ENCODE peak calls at places on chromosome 21, in five cellular contexts. W is colonic mucosa, E is lung, S is cardiac muscle cell, J is A549. U is an unnamed sample. For H3K4me1, the result is how much of the 10 kb centered on the place peaks cover.

GRCh38 chr21:42340187-42340586 is 10.6 kb downstream of the TFF2 start:
- DNase-seq in J (no peak), W (peak), E (no peak), S (no peak), U (no peak)

GRCh38 chr21:40595806-40596205 is 251.2 kb downstream of the DSCAM start:
- DNase-seq in E (no peak), W (no peak), J (no peak), S (no peak), U (no peak)

GRCh38 chr21:44295163-44295601 is 4.7 kb upstream of the PFKL start:
- DNase-seq in S (no peak), E (no peak), W (no peak), J (no peak), U (no peak)

GRCh38 chr21:45909238-45909785 is 72.3 kb upstream of the COL6A1 start:
- DNase-seq in S (no peak), E (no peak), J (no peak), W (no peak), U (no peak)

GRCh38 chr21:41601573-41602371 is 93.8 kb upstream of the TMPRSS2 start:
- DNase-seq in S (no peak), E (no peak), J (no peak), W (no peak), U (no peak)

GRCh38 chr21:7957713-7958064 is 2563.7 kb upstream of the TPTE start:
- DNase-seq in W (no peak), S (no peak), J (no peak), E (no peak), U (no peak)

GRCh38 chr21:43343992-43344886 is 82.7 kb downstream of the SIK1 start:
- DNase-seq in J (peak), S (no peak), W (peak), E (peak), U (no peak)

GRCh38 chr21:43782741-43783700 is 6.4 kb upstream of the RRP1 start:
- DNase-seq in S (no peak), E (peak), W (no peak), J (no peak), U (no peak)

GRCh38 chr21:31509108-31510017 is 150.1 kb upstream of the SOD1 start:
- DNase-seq in E (no peak), J (peak), S (no peak), W (peak), U (peak)

GRCh38 chr21:14569026-14569425 is 22.9 kb upstream of the SAMSN1 start:
- DNase-seq in E (no peak), S (no peak), J (no peak), W (no peak), U (no peak)

GRCh38 chr21:36211660-36212512 is 55.3 kb downstream of the DOP1B start:
- DNase-seq in W (no peak), S (no peak), J (no peak), E (no peak), U (no peak)

GRCh38 chr21:41866274-41866809 is 12.8 kb downstream of the PRDM15 start:
- DNase-seq in W (no peak), J (no peak), S (no peak), E (no peak), U (no peak)

GRCh38 chr21:46425061-46425460 is 33.6 kb upstream of the DIP2A start:
- DNase-seq in E (no peak), W (no peak), S (no peak), J (no peak), U (peak)

GRCh38 chr21:42614811-42615342 is 38.5 kb upstream of the PDE9A start:
- DNase-seq in J (peak), S (no peak), E (peak), W (peak), U (peak)

GRCh38 chr21:46096997-46097825 is 701 bp upstream of the COL6A2 start:
- DNase-seq in E (no peak), W (peak), S (no peak), J (no peak), U (no peak)

GRCh38 chr21:43313221-43313938 is 113.6 kb downstream of the SIK1 start:
- DNase-seq in J (no peak), S (no peak), E (no peak), W (no peak), U (no peak)

GRCh38 chr21:31316488-31317169 is 27.4 kb downstream of the TIAM1 start:
- DNase-seq in E (no peak), J (no peak), W (no peak), S (no peak), U (no peak)

GRCh38 chr21:26447932-26448331 is 125.2 kb downstream of the CYYR1 start:
- DNase-seq in W (no peak), S (no peak), E (no peak), J (no peak), U (no peak)

GRCh38 chr21:26444646-26445045 is 128.4 kb downstream of the CYYR1 start:
- DNase-seq in S (no peak), E (no peak), W (no peak), J (no peak), U (no peak)

GRCh38 chr21:26443291-26443690 is 129.8 kb downstream of the CYYR1 start:
- DNase-seq in S (no peak), W (no peak), J (no peak), E (no peak), U (no peak)

GRCh38 chr21:26443867-26444266 is 129.2 kb downstream of the CYYR1 start:
- DNase-seq in E (no peak), S (no peak), W (no peak), J (no peak), U (no peak)

DNA sequence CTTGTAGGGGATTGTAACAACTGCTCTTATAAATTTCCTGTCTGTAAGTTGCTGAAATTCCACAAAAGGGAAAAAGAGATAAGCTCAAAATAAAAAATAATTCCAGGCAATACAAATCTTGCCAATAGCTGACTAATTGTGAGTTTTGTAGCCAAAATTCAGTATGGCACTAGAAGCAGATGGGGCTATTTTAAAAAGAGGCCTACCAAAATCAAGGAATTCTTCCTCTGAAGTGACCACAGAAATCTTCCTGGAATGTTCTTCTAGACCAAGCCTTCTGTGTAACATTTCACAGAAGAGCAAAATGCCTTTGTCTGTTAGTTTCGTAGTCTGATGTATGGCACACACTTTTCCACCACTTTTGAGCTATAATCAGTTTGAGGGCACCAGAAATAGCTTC is 127.6 kb downstream of the CYYR1 start:
- DNase-seq in E (no peak), S (no peak), J (no peak), W (no peak), U (no peak)
- H3K27ac ChIP-seq in E (no peak), S (no peak), J (no peak), W (no peak), U (no peak)

DNA sequence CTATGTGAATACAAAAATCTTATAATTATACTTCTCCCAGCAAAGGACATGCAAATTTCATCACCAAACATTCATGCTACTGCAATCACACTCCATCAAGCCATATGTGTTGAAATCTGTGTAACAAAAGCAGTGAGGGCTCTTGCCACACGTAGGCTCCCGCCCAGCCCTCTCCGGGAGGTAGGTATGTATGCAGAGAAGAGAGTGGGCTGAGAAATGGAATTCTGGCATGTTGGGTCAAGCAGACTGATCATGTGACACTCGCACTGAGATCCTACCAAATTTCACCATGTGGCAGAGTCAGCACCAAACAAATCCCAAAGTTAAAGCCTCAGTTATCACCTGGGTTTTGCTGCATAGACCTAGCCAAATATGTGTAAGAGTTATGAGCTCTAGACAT is 49.7 kb downstream of the APP start:
- DNase-seq in E (no peak), S (no peak), J (no peak), W (no peak), U (no peak)
- H3K4me1 ChIP-seq in E (under half), S (under half), J (under half), W (under half), U (under half)

GRCh38 chr21:34807881-34808568 is 139.2 kb downstream of the CLIC6 start:
- DNase-seq in J (peak), W (no peak), E (no peak), S (no peak), U (peak)
- H3K4me3 ChIP-seq in J (no peak), W (no peak), E (no peak), S (no peak), U (no peak)

GRCh38 chr21:39006653-39007417 is 176.4 kb downstream of the PSMG1 start:
- DNase-seq in W (peak), J (no peak), S (no peak), E (peak), U (no peak)

GRCh38 chr21:39004776-39005605 is 178.3 kb downstream of the PSMG1 start:
- DNase-seq in S (no peak), E (no peak), J (no peak), W (peak), U (no peak)

GRCh38 chr21:39001341-39001740 is 181.9 kb downstream of the PSMG1 start:
- DNase-seq in J (no peak), W (no peak), E (no peak), S (no peak), U (no peak)

GRCh38 chr21:39007532-39007931 is 175.7 kb downstream of the PSMG1 start:
- DNase-seq in J (no peak), E (no peak), S (no peak), W (no peak), U (no peak)

DNA sequence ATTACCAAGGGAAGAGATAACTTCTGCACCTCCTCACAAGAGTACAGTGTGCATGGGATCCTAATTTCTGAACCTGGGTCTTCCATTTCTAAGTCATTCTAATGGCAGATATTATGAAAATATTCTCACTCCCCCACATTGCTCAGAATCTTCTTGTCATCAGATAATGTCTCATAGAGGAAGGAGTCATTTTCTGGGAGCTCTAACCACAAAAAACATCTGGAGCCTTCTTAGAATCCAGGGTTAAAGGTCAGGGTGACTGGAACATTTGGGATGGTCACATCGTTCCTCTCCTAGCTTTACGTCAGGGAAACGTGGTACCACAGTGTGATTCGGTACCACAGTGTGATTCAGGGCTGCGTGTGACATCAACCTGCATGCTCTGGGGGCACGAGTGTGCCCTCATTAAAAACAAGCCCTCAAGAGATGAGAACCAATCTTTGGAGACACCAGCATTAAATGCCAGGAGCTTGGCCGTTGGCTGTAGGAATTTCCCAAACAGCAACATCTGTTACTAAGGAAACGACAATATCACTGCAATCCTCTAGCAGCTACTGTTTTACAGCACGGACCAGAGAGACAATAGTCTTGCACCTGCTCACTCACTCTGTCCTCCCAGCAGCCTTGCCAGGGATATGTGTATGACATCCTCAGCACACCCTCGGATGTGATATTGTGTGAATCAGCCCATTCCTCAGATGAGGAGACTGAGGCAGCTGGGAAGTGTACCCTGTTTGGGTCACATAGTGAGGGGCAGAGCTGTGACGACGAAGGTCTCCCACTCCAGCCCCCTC is 179.1 kb downstream of the PSMG1 start:
- DNase-seq in W (no peak), E (no peak), J (no peak), S (no peak), U (no peak)
- H3K27ac ChIP-seq in W (peak), E (peak), J (no peak), S (no peak), U (no peak)

DNA sequence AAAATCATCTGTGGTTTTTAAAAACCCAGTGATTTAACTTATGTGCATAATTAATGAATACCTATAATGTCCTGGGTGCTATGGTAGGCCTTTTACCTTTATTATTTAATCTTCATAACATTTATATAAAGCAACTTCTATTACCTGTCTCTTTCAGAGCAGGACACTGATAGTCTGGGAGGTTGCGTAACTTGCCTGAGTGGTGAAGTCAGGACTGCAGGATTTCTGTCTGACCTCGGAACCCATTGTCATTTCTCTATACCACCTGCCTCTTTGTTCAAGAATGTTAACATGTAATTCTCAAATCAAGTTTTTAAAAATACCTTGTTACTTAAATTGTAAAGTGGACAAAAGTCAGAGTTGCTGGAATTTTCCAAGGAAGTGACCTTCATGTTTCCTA is 41.0 kb upstream of the BACH1 start:
- DNase-seq in W (no peak), J (no peak), E (no peak), S (no peak), U (no peak)
- H3K4me1 ChIP-seq in W (under half), J (under half), E (under half), S (under half), U (under half)

GRCh38 chr21:33976082-33976979 is 60.7 kb upstream of the ATP5PO start:
- DNase-seq in J (peak), W (peak), S (peak), E (no peak), U (peak)
- H3K4me3 ChIP-seq in J (no peak), W (no peak), S (no peak), E (no peak), U (peak)

GRCh38 chr21:29334717-29335428 is 36.2 kb downstream of the BACH1 start:
- DNase-seq in J (no peak), W (no peak), S (no peak), E (no peak), U (no peak)

GRCh38 chr21:29335720-29336119 is 37.0 kb downstream of the BACH1 start:
- DNase-seq in J (no peak), S (no peak), E (no peak), W (no peak), U (no peak)

GRCh38 chr21:29332461-29333354 is 34.0 kb downstream of the BACH1 start:
- DNase-seq in S (no peak), J (no peak), W (no peak), E (no peak), U (no peak)

GRCh38 chr21:29330797-29331196 is 32.1 kb downstream of the BACH1 start:
- DNase-seq in W (no peak), J (no peak), S (no peak), E (no peak), U (no peak)

GRCh38 chr21:29333355-29333746 is 34.6 kb downstream of the BACH1 start:
- DNase-seq in W (no peak), J (no peak), S (no peak), E (no peak), U (no peak)
- H3K27ac ChIP-seq in W (no peak), J (no peak), S (peak), E (no peak), U (no peak)

GRCh38 chr21:29148535-29148934 is 18.1 kb downstream of the MAP3K7CL start:
- DNase-seq in J (no peak), E (no peak), S (no peak), W (no peak), U (no peak)
- H3K4me1 ChIP-seq in J (under half), E (under half), S (under half), W (under half), U (under half)